ENCODE peak calls at places on chromosomes 2 and 18, in five cellular contexts. I is ovary; B is stomach; H is CD4-positive, alpha-beta T cell; R is HFFc6. U is an unnamed sample.

GRCh38 chr18:66344227-66344626 is 259.7 kb downstream of the CDH19 start:
- DNase-seq in I (no peak), B (no peak), H (no peak), R (no peak), U (no peak)

GRCh38 chr2:85930129-85931124 is 41.6 kb upstream of the ST3GAL5 start:
- DNase-seq in I (no peak), B (no peak), H (no peak), R (no peak), U (no peak)

GRCh38 chr2:240371461-240372000 is 63.9 kb upstream of the GPC1 start:
- DNase-seq in I (no peak), B (no peak), H (no peak), R (no peak), U (no peak)

GRCh38 chr2:86787701-86788100 is 3.0 kb downstream of the CD8A start:
- DNase-seq in I (no peak), B (no peak), H (no peak), R (no peak), U (no peak)

GRCh38 chr2:203600286-203600685 is 65.2 kb upstream of the RAPH1 start:
- DNase-seq in I (no peak), B (no peak), H (no peak), R (no peak), U (no peak)

GRCh38 chr2:42810971-42811865 is 18.8 kb upstream of the HAAO start:
- DNase-seq in I (peak), B (no peak), H (peak), R (no peak), U (peak)

GRCh38 chr18:79794851-79795250 is 2.9 kb upstream of the KCNG2 start:
- DNase-seq in I (no peak), B (no peak), H (no peak), R (no peak), U (no peak)

GRCh38 chr2:118830886-118831285 is 16.6 kb downstream of the EN1 start:
- DNase-seq in I (no peak), B (no peak), H (no peak), R (no peak), U (no peak)

GRCh38 chr18:79950440-79951341 is 762 bp downstream of the SLC66A2 start:
- DNase-seq in I (no peak), B (peak), H (peak), R (no peak), U (peak)

GRCh38 chr2:53473236-53473635 is 294.4 kb upstream of the CHAC2 start:
- DNase-seq in I (no peak), B (no peak), H (no peak), R (no peak), U (no peak)

GRCh38 chr18:48949606-48950535 is 894 bp downstream of the SMAD7 start:
- DNase-seq in I (no peak), B (peak), H (peak), R (no peak), U (peak)

GRCh38 chr2:200275281-200276103 is 31.0 kb upstream of the SPATS2L start:
- DNase-seq in I (no peak), B (no peak), H (no peak), R (no peak), U (no peak)

GRCh38 chr2:146826388-146826787 is 1018.4 kb upstream of the ACVR2A start:
- DNase-seq in I (no peak), B (no peak), H (no peak), R (no peak), U (no peak)

GRCh38 chr2:219632758-219633101 is 5.3 kb downstream of the SLC4A3 start:
- DNase-seq in I (no peak), B (peak), H (no peak), R (no peak), U (no peak)

GRCh38 chr2:197707316-197708213 is 2.4 kb downstream of the MARS2 start:
- DNase-seq in I (no peak), B (no peak), H (no peak), R (peak), U (no peak)

GRCh38 chr2:47771211-47771610 is 11.7 kb upstream of the MSH6 start:
- DNase-seq in I (no peak), B (no peak), H (no peak), R (peak), U (no peak)

GRCh38 chr2:134175834-134176233 is 78.0 kb upstream of the MGAT5 start:
- DNase-seq in I (no peak), B (no peak), H (no peak), R (no peak), U (no peak)

GRCh38 chr2:134174711-134175110 is 79.2 kb upstream of the MGAT5 start:
- DNase-seq in I (no peak), B (no peak), H (no peak), R (no peak), U (no peak)

GRCh38 chr2:134170700-134171099 is 83.2 kb upstream of the MGAT5 start:
- DNase-seq in I (no peak), B (no peak), H (no peak), R (no peak), U (no peak)

GRCh38 chr2:134170269-134170668 is 83.6 kb upstream of the MGAT5 start:
- DNase-seq in I (no peak), B (no peak), H (no peak), R (no peak), U (no peak)

DNA sequence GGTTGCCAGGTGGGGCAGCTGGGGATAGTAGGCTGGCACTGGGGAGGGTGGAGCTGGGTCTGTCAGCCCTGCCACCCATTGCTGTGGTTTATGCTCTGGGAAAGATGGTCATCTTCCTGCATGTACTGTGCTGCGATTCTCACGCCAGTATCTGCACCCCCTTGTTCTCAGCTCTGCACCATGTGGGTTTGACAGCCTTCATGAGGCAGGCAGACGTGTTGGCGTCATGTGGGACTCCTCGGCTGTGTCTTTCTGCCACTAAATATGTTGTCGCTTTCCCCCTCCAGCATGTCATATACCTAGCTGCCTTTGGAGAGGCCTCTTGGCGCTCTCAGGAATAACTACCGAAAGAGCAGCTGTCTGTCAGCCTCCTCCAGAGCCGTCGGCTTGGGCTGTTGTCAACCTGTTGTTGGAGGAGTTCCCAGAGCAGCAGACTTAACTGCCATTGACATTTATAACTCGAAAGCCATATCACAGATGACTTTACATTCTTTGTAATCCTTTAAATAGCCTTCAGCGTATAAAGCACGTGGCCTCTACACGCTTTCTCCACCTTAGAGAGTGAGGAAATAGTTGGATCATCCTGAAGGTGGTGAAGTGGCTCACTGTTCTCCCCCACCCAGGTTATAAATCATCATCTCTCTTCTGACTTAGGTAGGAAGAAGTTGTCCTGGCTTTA is 80.4 kb upstream of the MGAT5 start:
- DNase-seq in I (no peak), B (peak), H (no peak), R (no peak), U (no peak)
- TF ChIP-seq CTCF in I (no peak), B (no peak), H (no peak), R (no peak), U (no peak)

DNA sequence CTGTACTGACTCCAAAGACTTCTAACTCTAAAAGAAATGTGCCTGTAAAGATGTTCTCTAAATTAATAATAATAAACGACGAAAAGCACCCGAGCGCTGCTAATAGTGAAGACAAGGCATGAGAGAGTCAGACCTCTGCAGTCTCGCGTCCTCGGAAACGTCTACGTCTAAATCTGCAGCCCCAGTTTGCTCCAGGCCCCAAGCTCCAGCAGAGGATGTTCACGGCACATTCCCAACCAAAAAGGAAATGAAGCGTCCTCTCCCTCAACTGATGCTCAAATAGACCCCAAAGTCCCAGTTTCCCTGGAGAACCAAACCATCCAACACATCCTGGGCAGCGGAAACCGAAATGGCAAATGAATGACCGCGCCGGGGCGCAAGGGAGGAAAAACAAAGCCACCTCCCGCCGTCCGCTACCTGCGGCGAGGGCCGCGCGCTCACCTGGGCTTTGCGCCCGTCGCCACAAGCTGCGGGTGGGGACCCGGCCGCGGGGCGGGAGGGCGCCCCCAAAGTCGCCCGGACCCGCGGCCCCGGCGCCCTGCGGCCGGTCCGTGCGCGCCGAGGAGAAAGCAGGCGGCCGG is 47.1 kb upstream of the CCDC150 start:
- DNase-seq in I (no peak), B (no peak), H (no peak), R (peak), U (no peak)
- TF ChIP-seq CTCF in I (no peak), B (no peak), H (no peak), R (peak), U (no peak)

GRCh38 chr18:26963292-26963691 is 97.8 kb upstream of the AQP4 start:
- DNase-seq in I (no peak), B (no peak), H (no peak), R (no peak), U (no peak)
- TF ChIP-seq CTCF in I (no peak), B (no peak), H (no peak), R (peak), U (no peak)

GRCh38 chr2:207161247-207161646 is 4.5 kb downstream of the KLF7 start:
- DNase-seq in I (no peak), B (no peak), H (no peak), R (no peak), U (no peak)
- TF ChIP-seq CTCF in I (no peak), B (no peak), H (no peak), R (no peak), U (no peak)